ENCODE peak calls at places on chromosomes 13 and 19, in nine cellular contexts. One of them, this sample, is unnamed.

GRCh38 chr19:38653028-38653571 is 5.7 kb downstream of the ACTN4 start:
- DNase-seq in activated CD4-positive, alpha-beta T cell treated with anti-CD3 and anti-CD28 coated beads for 24 hours: no peak
- DNase-seq in Caco-2: peak
- DNase-seq in AG04450: no peak
- DNase-seq in substantia nigra: no peak
- DNase-seq in GM23338: no peak
- DNase-seq in activated CD8-positive, alpha-beta memory T cell treated with anti-CD3 and anti-CD28 coated beads, Interleukin-2, amount 50 U/mL, for 4 hours: no peak
- DNase-seq in transverse colon: peak
- DNase-seq in stimulated activated CD4-positive, alpha-beta T cell treated with anti-CD3 and anti-CD28 coated beads, Interleukin-2, amount 100 ng/mL, for 48 hours: no peak
- DNase-seq in this sample: peak

GRCh38 chr19:11091343-11092153 is 2.3 kb downstream of the LDLR start:
- DNase-seq in transverse colon: peak
- DNase-seq in Caco-2: peak
- DNase-seq in activated CD4-positive, alpha-beta T cell treated with anti-CD3 and anti-CD28 coated beads for 24 hours: no peak
- DNase-seq in activated CD8-positive, alpha-beta memory T cell treated with anti-CD3 and anti-CD28 coated beads, Interleukin-2, amount 50 U/mL, for 4 hours: peak
- DNase-seq in stimulated activated CD4-positive, alpha-beta T cell treated with anti-CD3 and anti-CD28 coated beads, Interleukin-2, amount 100 ng/mL, for 48 hours: no peak
- DNase-seq in GM23338: peak
- DNase-seq in substantia nigra: no peak
- DNase-seq in AG04450: peak
- DNase-seq in this sample: peak

GRCh38 chr19:10918359-10918758 is 10.1 kb downstream of the YIPF2 start:
- DNase-seq in activated CD8-positive, alpha-beta memory T cell treated with anti-CD3 and anti-CD28 coated beads, Interleukin-2, amount 50 U/mL, for 4 hours: no peak
- DNase-seq in transverse colon: no peak
- DNase-seq in AG04450: no peak
- DNase-seq in GM23338: no peak
- DNase-seq in activated CD4-positive, alpha-beta T cell treated with anti-CD3 and anti-CD28 coated beads for 24 hours: no peak
- DNase-seq in substantia nigra: no peak
- DNase-seq in Caco-2: no peak
- DNase-seq in stimulated activated CD4-positive, alpha-beta T cell treated with anti-CD3 and anti-CD28 coated beads, Interleukin-2, amount 100 ng/mL, for 48 hours: no peak
- DNase-seq in this sample: no peak

GRCh38 chr13:56869671-56870070 is 271.0 kb upstream of the PRR20A start:
- DNase-seq in activated CD8-positive, alpha-beta memory T cell treated with anti-CD3 and anti-CD28 coated beads, Interleukin-2, amount 50 U/mL, for 4 hours: no peak
- DNase-seq in substantia nigra: no peak
- DNase-seq in GM23338: no peak
- DNase-seq in stimulated activated CD4-positive, alpha-beta T cell treated with anti-CD3 and anti-CD28 coated beads, Interleukin-2, amount 100 ng/mL, for 48 hours: no peak
- DNase-seq in Caco-2: no peak
- DNase-seq in AG04450: no peak
- DNase-seq in activated CD4-positive, alpha-beta T cell treated with anti-CD3 and anti-CD28 coated beads for 24 hours: no peak
- DNase-seq in transverse colon: no peak
- DNase-seq in this sample: no peak

GRCh38 chr13:103694471-103694870 is 628.3 kb upstream of the SLC10A2 start:
- DNase-seq in stimulated activated CD4-positive, alpha-beta T cell treated with anti-CD3 and anti-CD28 coated beads, Interleukin-2, amount 100 ng/mL, for 48 hours: no peak
- DNase-seq in AG04450: no peak
- DNase-seq in GM23338: no peak
- DNase-seq in transverse colon: no peak
- DNase-seq in activated CD4-positive, alpha-beta T cell treated with anti-CD3 and anti-CD28 coated beads for 24 hours: no peak
- DNase-seq in substantia nigra: no peak
- DNase-seq in activated CD8-positive, alpha-beta memory T cell treated with anti-CD3 and anti-CD28 coated beads, Interleukin-2, amount 50 U/mL, for 4 hours: no peak
- DNase-seq in Caco-2: no peak
- DNase-seq in this sample: no peak

GRCh38 chr19:44277331-44277730 is 17.6 kb downstream of the ZNF233 start:
- DNase-seq in stimulated activated CD4-positive, alpha-beta T cell treated with anti-CD3 and anti-CD28 coated beads, Interleukin-2, amount 100 ng/mL, for 48 hours: no peak
- DNase-seq in transverse colon: no peak
- DNase-seq in AG04450: no peak
- DNase-seq in activated CD8-positive, alpha-beta memory T cell treated with anti-CD3 and anti-CD28 coated beads, Interleukin-2, amount 50 U/mL, for 4 hours: no peak
- DNase-seq in Caco-2: no peak
- DNase-seq in substantia nigra: no peak
- DNase-seq in GM23338: no peak
- DNase-seq in activated CD4-positive, alpha-beta T cell treated with anti-CD3 and anti-CD28 coated beads for 24 hours: no peak
- DNase-seq in this sample: no peak

GRCh38 chr13:105587786-105588185 is 947.7 kb downstream of the EFNB2 start:
- DNase-seq in activated CD4-positive, alpha-beta T cell treated with anti-CD3 and anti-CD28 coated beads for 24 hours: no peak
- DNase-seq in Caco-2: no peak
- DNase-seq in GM23338: peak
- DNase-seq in substantia nigra: no peak
- DNase-seq in stimulated activated CD4-positive, alpha-beta T cell treated with anti-CD3 and anti-CD28 coated beads, Interleukin-2, amount 100 ng/mL, for 48 hours: no peak
- DNase-seq in AG04450: no peak
- DNase-seq in activated CD8-positive, alpha-beta memory T cell treated with anti-CD3 and anti-CD28 coated beads, Interleukin-2, amount 50 U/mL, for 4 hours: no peak
- DNase-seq in transverse colon: no peak
- DNase-seq in this sample: no peak

GRCh38 chr13:50370303-50370950 is 355.2 kb downstream of the KCNRG start:
- DNase-seq in activated CD8-positive, alpha-beta memory T cell treated with anti-CD3 and anti-CD28 coated beads, Interleukin-2, amount 50 U/mL, for 4 hours: no peak
- DNase-seq in GM23338: no peak
- DNase-seq in activated CD4-positive, alpha-beta T cell treated with anti-CD3 and anti-CD28 coated beads for 24 hours: no peak
- DNase-seq in stimulated activated CD4-positive, alpha-beta T cell treated with anti-CD3 and anti-CD28 coated beads, Interleukin-2, amount 100 ng/mL, for 48 hours: no peak
- DNase-seq in substantia nigra: no peak
- DNase-seq in Caco-2: no peak
- DNase-seq in AG04450: no peak
- DNase-seq in transverse colon: no peak
- DNase-seq in this sample: no peak

GRCh38 chr19:43678512-43678911 is 8.5 kb upstream of the PLAUR start:
- DNase-seq in transverse colon: no peak
- DNase-seq in activated CD4-positive, alpha-beta T cell treated with anti-CD3 and anti-CD28 coated beads for 24 hours: no peak
- DNase-seq in activated CD8-positive, alpha-beta memory T cell treated with anti-CD3 and anti-CD28 coated beads, Interleukin-2, amount 50 U/mL, for 4 hours: no peak
- DNase-seq in Caco-2: no peak
- DNase-seq in GM23338: no peak
- DNase-seq in AG04450: no peak
- DNase-seq in stimulated activated CD4-positive, alpha-beta T cell treated with anti-CD3 and anti-CD28 coated beads, Interleukin-2, amount 100 ng/mL, for 48 hours: no peak
- DNase-seq in substantia nigra: no peak
- DNase-seq in this sample: no peak

GRCh38 chr13:23615677-23616076 is 45.5 kb downstream of the TNFRSF19 start:
- DNase-seq in activated CD4-positive, alpha-beta T cell treated with anti-CD3 and anti-CD28 coated beads for 24 hours: no peak
- DNase-seq in stimulated activated CD4-positive, alpha-beta T cell treated with anti-CD3 and anti-CD28 coated beads, Interleukin-2, amount 100 ng/mL, for 48 hours: no peak
- DNase-seq in substantia nigra: no peak
- DNase-seq in Caco-2: no peak
- DNase-seq in GM23338: no peak
- DNase-seq in transverse colon: no peak
- DNase-seq in AG04450: no peak
- DNase-seq in activated CD8-positive, alpha-beta memory T cell treated with anti-CD3 and anti-CD28 coated beads, Interleukin-2, amount 50 U/mL, for 4 hours: no peak
- DNase-seq in this sample: peak

GRCh38 chr19:55165952-55166529 is 372 bp downstream of the DNAAF3 start:
- DNase-seq in AG04450: no peak
- DNase-seq in transverse colon: peak
- DNase-seq in activated CD8-positive, alpha-beta memory T cell treated with anti-CD3 and anti-CD28 coated beads, Interleukin-2, amount 50 U/mL, for 4 hours: peak
- DNase-seq in stimulated activated CD4-positive, alpha-beta T cell treated with anti-CD3 and anti-CD28 coated beads, Interleukin-2, amount 100 ng/mL, for 48 hours: no peak
- DNase-seq in Caco-2: peak
- DNase-seq in substantia nigra: peak
- DNase-seq in GM23338: peak
- DNase-seq in activated CD4-positive, alpha-beta T cell treated with anti-CD3 and anti-CD28 coated beads for 24 hours: no peak
- DNase-seq in this sample: peak

GRCh38 chr13:109389456-109389855 is 396.9 kb downstream of the IRS2 start:
- DNase-seq in transverse colon: no peak
- DNase-seq in AG04450: no peak
- DNase-seq in Caco-2: no peak
- DNase-seq in activated CD4-positive, alpha-beta T cell treated with anti-CD3 and anti-CD28 coated beads for 24 hours: no peak
- DNase-seq in substantia nigra: no peak
- DNase-seq in GM23338: no peak
- DNase-seq in activated CD8-positive, alpha-beta memory T cell treated with anti-CD3 and anti-CD28 coated beads, Interleukin-2, amount 50 U/mL, for 4 hours: no peak
- DNase-seq in stimulated activated CD4-positive, alpha-beta T cell treated with anti-CD3 and anti-CD28 coated beads, Interleukin-2, amount 100 ng/mL, for 48 hours: no peak
- DNase-seq in this sample: no peak

GRCh38 chr19:37817180-37817911 is 38.0 kb upstream of the ZNF573 start:
- DNase-seq in Caco-2: no peak
- DNase-seq in stimulated activated CD4-positive, alpha-beta T cell treated with anti-CD3 and anti-CD28 coated beads, Interleukin-2, amount 100 ng/mL, for 48 hours: no peak
- DNase-seq in transverse colon: peak
- DNase-seq in AG04450: no peak
- DNase-seq in activated CD4-positive, alpha-beta T cell treated with anti-CD3 and anti-CD28 coated beads for 24 hours: peak
- DNase-seq in GM23338: peak
- DNase-seq in substantia nigra: peak
- DNase-seq in activated CD8-positive, alpha-beta memory T cell treated with anti-CD3 and anti-CD28 coated beads, Interleukin-2, amount 50 U/mL, for 4 hours: peak
- DNase-seq in this sample: no peak

GRCh38 chr19:38946229-38947010 is 15.7 kb downstream of the MRPS12 start:
- DNase-seq in activated CD4-positive, alpha-beta T cell treated with anti-CD3 and anti-CD28 coated beads for 24 hours: no peak
- DNase-seq in stimulated activated CD4-positive, alpha-beta T cell treated with anti-CD3 and anti-CD28 coated beads, Interleukin-2, amount 100 ng/mL, for 48 hours: no peak
- DNase-seq in Caco-2: no peak
- DNase-seq in activated CD8-positive, alpha-beta memory T cell treated with anti-CD3 and anti-CD28 coated beads, Interleukin-2, amount 50 U/mL, for 4 hours: no peak
- DNase-seq in AG04450: no peak
- DNase-seq in transverse colon: no peak
- DNase-seq in substantia nigra: no peak
- DNase-seq in GM23338: no peak
- DNase-seq in this sample: no peak

This sample was measured in HepG2.